ENCODE peak calls at places on chromosomes 6 and 20, in seven cellular contexts. Z, X, K, Y, H, J and W are unnamed samples.

GRCh38 chr20:23407770-23408467 is 13.4 kb downstream of the NAPB start:
- DNase-seq in Z (no peak), X (no peak), K (no peak), Y (peak; percentile 22), H (no peak), J (no peak), W (no peak)

GRCh38 chr6:6712979-6713514 is 124.5 kb downstream of the LY86 start:
- DNase-seq in Z (no peak), X (no peak), K (no peak), Y (no peak), H (no peak), J (no peak), W (no peak)

GRCh38 chr6:161917645-161918044 is 643.8 kb upstream of the AGPAT4 start:
- DNase-seq in Z (no peak), X (no peak), K (no peak), Y (no peak), H (no peak), J (no peak), W (no peak)

GRCh38 chr6:44309092-44309491 is 4.1 kb downstream of the AARS2 start:
- DNase-seq in Z (no peak), X (no peak), K (peak; percentile 22), Y (no peak), H (no peak), J (no peak), W (peak; percentile 43)

GRCh38 chr20:62705626-62706025 is 3.0 kb upstream of the NTSR1 start:
- DNase-seq in Z (no peak), X (no peak), K (no peak), Y (no peak), H (no peak), J (no peak), W (no peak)

GRCh38 chr20:50338479-50339195 is 148.0 kb downstream of the CEBPB start:
- DNase-seq in Z (no peak), X (no peak), K (no peak), Y (peak; percentile 5), H (no peak), J (no peak), W (no peak)

GRCh38 chr6:96816182-96816888 is 20.9 kb downstream of the GPR63 start:
- DNase-seq in Z (no peak), X (no peak), K (no peak), Y (no peak), H (no peak), J (no peak), W (no peak)

GRCh38 chr6:45327956-45328522 is at the start of gene RUNX2:
- DNase-seq in Z (no peak), X (no peak), K (no peak), Y (no peak), H (no peak), J (no peak), W (no peak)

GRCh38 chr20:59063358-59064213 is 21.0 kb upstream of the PRELID3B start:
- DNase-seq in Z (peak; percentile 74), X (no peak), K (no peak), Y (no peak), H (no peak), J (peak; percentile 45), W (peak; percentile 20)

GRCh38 chr6:29561618-29562181 is 2.2 kb upstream of the UBD start:
- DNase-seq in Z (no peak), X (no peak), K (no peak), Y (no peak), H (no peak), J (no peak), W (no peak)

GRCh38 chr20:10861619-10862018 is 187.8 kb upstream of the JAG1 start:
- DNase-seq in Z (no peak), X (no peak), K (no peak), Y (no peak), H (peak; percentile 58), J (no peak), W (no peak)

GRCh38 chr6:41066867-41067304 is 5.3 kb downstream of the OARD1 start:
- DNase-seq in Z (peak; percentile 72), X (peak; percentile 79), K (peak; percentile 87), Y (peak; percentile 55), H (peak; percentile 69), J (peak; percentile 36), W (peak; percentile 63)

GRCh38 chr6:70563540-70563939 is 3.2 kb upstream of the SDHAF4 start:
- DNase-seq in Z (peak; percentile 22), X (no peak), K (no peak), Y (no peak), H (no peak), J (no peak), W (no peak)

GRCh38 chr6:161924516-161925116 is 650.8 kb upstream of the AGPAT4 start:
- DNase-seq in Z (no peak), X (no peak), K (no peak), Y (no peak), H (no peak), J (no peak), W (no peak)

GRCh38 chr6:106027316-106027715 is 58.8 kb upstream of the PRDM1 start:
- DNase-seq in Z (no peak), X (no peak), K (no peak), Y (no peak), H (no peak), J (no peak), W (no peak)

GRCh38 chr20:53571555-53572286 is 21.9 kb downstream of the ZNF217 start:
- DNase-seq in Z (no peak), X (no peak), K (no peak), Y (no peak), H (no peak), J (no peak), W (no peak)

GRCh38 chr6:125099211-125100017 is 54.2 kb upstream of the TPD52L1 start:
- DNase-seq in Z (no peak), X (peak; percentile 48), K (peak; percentile 90), Y (no peak), H (peak; percentile 48), J (peak; percentile 61), W (peak; percentile 64)

GRCh38 chr20:64106435-64106961 is 867 bp downstream of the NPBWR2 start:
- DNase-seq in Z (no peak), X (no peak), K (peak; percentile 70), Y (no peak), H (no peak), J (no peak), W (peak; percentile 6)

GRCh38 chr20:63973636-63974401 is 4.1 kb upstream of the ZNF512B start:
- DNase-seq in Z (peak; percentile 83), X (peak; percentile 82), K (peak; percentile 97), Y (peak; percentile 76), H (peak; percentile 80), J (peak; percentile 95), W (peak; percentile 89)

GRCh38 chr6:42332916-42333315 is 115.3 kb upstream of the MRPS10 start:
- DNase-seq in Z (no peak), X (no peak), K (no peak), Y (no peak), H (no peak), J (no peak), W (no peak)

GRCh38 chr6:88599561-88599960 is 363.9 kb downstream of the RNGTT start:
- DNase-seq in Z (no peak), X (no peak), K (no peak), Y (no peak), H (no peak), J (no peak), W (no peak)

GRCh38 chr6:6752129-6752528 is 163.6 kb downstream of the LY86 start:
- DNase-seq in Z (peak; percentile 30), X (no peak), K (no peak), Y (no peak), H (no peak), J (no peak), W (no peak)

DNA sequence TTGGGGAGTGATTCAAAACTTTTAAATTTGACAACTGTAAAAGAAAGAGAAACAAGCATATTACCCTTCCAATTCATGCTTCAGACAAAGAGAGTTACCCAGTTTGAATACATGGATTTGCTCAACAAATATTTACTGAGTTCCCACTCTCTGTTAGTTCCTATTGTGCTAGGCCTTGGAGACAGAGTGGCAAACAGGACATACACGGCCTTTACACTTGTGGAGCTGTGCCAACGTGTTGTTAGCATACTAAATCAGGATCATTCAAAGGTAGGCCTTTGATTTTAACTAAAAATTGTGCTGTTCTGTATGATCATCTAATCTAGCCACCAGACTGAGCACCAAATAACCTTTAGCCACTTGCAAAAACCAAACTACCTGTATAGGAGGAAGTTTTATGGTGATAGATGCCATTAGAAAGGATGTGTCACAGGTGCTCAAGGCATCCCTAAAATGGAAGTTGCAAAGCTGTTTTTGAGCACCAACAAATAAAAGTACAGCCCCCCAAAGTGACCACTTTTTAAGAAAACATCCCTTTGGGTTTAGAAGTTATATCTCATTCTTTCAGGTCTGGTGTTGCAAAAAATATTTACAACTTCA is 84.5 kb downstream of the CHD6 start:
- DNase-seq in Z (no peak), X (no peak), K (no peak), Y (no peak), H (no peak), J (no peak), W (no peak)
- H3K9me3 ChIP-seq in Z (no peaks in the 10 kb centered on the region), X (no peaks in the 10 kb centered on the region), K (no peaks in the 10 kb centered on the region), Y (peaks cover 2% of the 10 kb centered on the region), H (no peaks in the 10 kb centered on the region), J (no peaks in the 10 kb centered on the region), W (peaks cover 10% of the 10 kb centered on the region)

GRCh38 chr6:108171291-108171917 is 5.6 kb downstream of the NR2E1 start:
- DNase-seq in Z (no peak), X (no peak), K (no peak), Y (no peak), H (no peak), J (no peak), W (no peak)
- H3K9me3 ChIP-seq in Z (no peaks in the 10 kb centered on the region), X (no peaks in the 10 kb centered on the region), K (peaks cover 2% of the 10 kb centered on the region), Y (no peaks in the 10 kb centered on the region), H (no peaks in the 10 kb centered on the region), J (no peaks in the 10 kb centered on the region), W (no peaks in the 10 kb centered on the region)

DNA sequence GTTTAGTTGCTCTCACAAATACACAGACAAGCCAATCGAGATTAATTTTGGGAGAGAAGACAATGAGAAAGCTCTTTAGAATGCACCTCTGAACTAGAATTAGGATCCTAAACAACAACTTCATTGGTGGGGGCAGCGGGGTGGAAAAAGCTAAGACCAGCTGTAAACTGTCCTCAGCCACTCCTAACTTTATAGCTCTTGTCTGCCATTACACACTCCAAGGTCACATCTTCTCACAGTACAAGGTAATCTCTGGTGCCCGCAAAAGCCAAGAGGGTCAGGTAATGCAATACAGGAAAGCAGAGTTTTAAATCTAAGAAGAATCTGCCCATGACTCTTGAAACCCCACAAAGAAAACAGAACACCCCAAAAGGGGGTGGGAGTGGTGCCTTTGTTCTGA is 17.8 kb upstream of the IL22RA2 start:
- DNase-seq in Z (no peak), X (no peak), K (no peak), Y (no peak), H (no peak), J (no peak), W (no peak)
- H3K9me3 ChIP-seq in Z (no peaks in the 10 kb centered on the region), X (no peaks in the 10 kb centered on the region), K (no peaks in the 10 kb centered on the region), Y (peaks cover 14% of the 10 kb centered on the region), H (no peaks in the 10 kb centered on the region), J (peaks cover 5% of the 10 kb centered on the region), W (peaks cover 32% of the 10 kb centered on the region)

DNA sequence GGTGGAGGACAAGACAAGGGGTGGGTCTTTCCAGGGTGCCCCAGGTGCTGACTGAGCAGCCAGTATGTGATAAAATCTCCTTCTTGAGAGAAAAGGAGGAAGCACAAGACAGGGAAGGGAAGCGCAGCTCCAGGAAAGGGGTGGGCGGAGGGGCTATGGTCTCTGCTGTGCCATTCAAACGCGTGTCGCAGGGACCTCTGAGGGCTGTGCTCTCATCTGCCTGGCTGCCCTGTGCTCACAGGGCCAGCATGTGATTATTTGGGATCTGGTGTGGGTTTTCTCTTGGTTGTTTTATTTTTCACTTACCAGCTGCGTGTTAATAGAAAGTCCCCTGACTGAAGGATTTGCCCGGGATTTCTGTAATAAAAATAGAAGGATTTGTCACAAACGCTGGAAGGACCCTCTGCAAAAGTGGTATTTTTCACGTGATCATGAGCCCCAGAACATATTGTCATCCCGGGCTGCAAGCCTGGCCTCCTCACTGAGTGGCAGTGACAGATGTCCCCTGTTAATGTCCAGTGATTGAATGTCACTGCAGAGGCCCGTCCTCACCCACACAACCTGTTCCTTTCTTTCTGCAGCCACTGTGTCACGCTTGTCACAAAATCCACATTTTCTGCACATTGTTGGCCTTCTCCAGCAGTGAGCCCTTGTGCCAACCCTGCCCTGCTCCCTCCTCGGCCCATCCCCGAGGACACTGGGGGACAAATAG is 35.0 kb upstream of the VSX1 start:
- DNase-seq in Z (no peak), X (no peak), K (no peak), Y (no peak), H (no peak), J (no peak), W (no peak)
- H3K9me3 ChIP-seq in Z (no peaks in the 10 kb centered on the region), X (no peaks in the 10 kb centered on the region), K (no peaks in the 10 kb centered on the region), Y (no peaks in the 10 kb centered on the region), H (no peaks in the 10 kb centered on the region), J (no peaks in the 10 kb centered on the region), W (no peaks in the 10 kb centered on the region)